ENCODE peak calls at places on chromosome 19, in eight cellular contexts. H is CD8-positive, alpha-beta T cell; V is BE2C; Q is breast epithelium; T is choroid plexus epithelial cell; A is Caco-2; K is mesothelial cell of epicardium; M is NB4. D is an unnamed sample.

GRCh38 chr19:3137139-3137538 is 1.3 kb downstream of the GNA15 start:
- DNase-seq in H (no peak), V (no peak), Q (no peak), T (peak; percentile 20), A (no peak), K (no peak), M (peak; percentile 43), D (no peak)

GRCh38 chr19:2043864-2044708 is 7.0 kb downstream of the MKNK2 start:
- DNase-seq in H (no peak), V (no peak), Q (no peak), T (no peak), A (no peak), K (no peak), M (no peak), D (no peak)

GRCh38 chr19:45558399-45558878 is 26.2 kb downstream of the OPA3 start:
- DNase-seq in H (peak; percentile 72), V (peak; percentile 64), Q (no peak), T (peak; percentile 74), A (peak; percentile 61), K (no peak), M (peak; percentile 75), D (peak; percentile 60)

GRCh38 chr19:39411006-39411831 is 1.2 kb upstream of the PLEKHG2 start:
- DNase-seq in H (peak; percentile 51), V (no peak), Q (no peak), T (peak; percentile 70), A (peak; percentile 83), K (no peak), M (peak; percentile 60), D (no peak)

GRCh38 chr19:41928221-41928683 is at the start of gene ERFL:
- DNase-seq in H (no peak), V (no peak), Q (no peak), T (no peak), A (no peak), K (no peak), M (peak; percentile 28), D (peak; percentile 51)

GRCh38 chr19:9018163-9018875 is 8.1 kb upstream of the MUC16 start:
- DNase-seq in H (no peak), V (no peak), Q (no peak), T (no peak), A (no peak), K (no peak), M (no peak), D (no peak)

GRCh38 chr19:1275976-1276619 is 768 bp downstream of the FAM174C start:
- DNase-seq in H (no peak), V (no peak), Q (no peak), T (no peak), A (no peak), K (no peak), M (no peak), D (no peak)

GRCh38 chr19:45250216-45250831 is 747 bp upstream of the MARK4 start:
- DNase-seq in H (no peak), V (no peak), Q (no peak), T (no peak), A (no peak), K (no peak), M (no peak), D (peak; percentile 25)

GRCh38 chr19:40379446-40380198 is 10.4 kb downstream of the HIPK4 start:
- DNase-seq in H (no peak), V (no peak), Q (no peak), T (no peak), A (no peak), K (no peak), M (no peak), D (no peak)

GRCh38 chr19:18425515-18426415 is 6.6 kb downstream of the SSBP4 start:
- DNase-seq in H (peak; percentile 6), V (peak; percentile 12), Q (no peak), T (peak; percentile 55), A (no peak), K (no peak), M (no peak), D (no peak)

GRCh38 chr19:45404557-45405434 is at the start of gene PPP1R13L:
- DNase-seq in H (peak; percentile 28), V (peak; percentile 53), Q (peak; percentile 96), T (peak; percentile 85), A (peak; percentile 98), K (peak; percentile 65), M (peak; percentile 13), D (peak; percentile 73)

GRCh38 chr19:38736413-38737280 is 7.6 kb downstream of the CAPN12 start:
- DNase-seq in H (peak; percentile 68), V (no peak), Q (peak; percentile 77), T (peak; percentile 39), A (peak; percentile 95), K (no peak), M (peak; percentile 19), D (peak; percentile 70)

GRCh38 chr19:7427944-7428343 is 60.9 kb downstream of the PEX11G start:
- DNase-seq in H (no peak), V (no peak), Q (no peak), T (peak; percentile 59), A (no peak), K (no peak), M (no peak), D (no peak)

GRCh38 chr19:49637865-49638350 is 2.0 kb downstream of the RRAS start:
- DNase-seq in H (no peak), V (peak; percentile 53), Q (peak; percentile 73), T (peak; percentile 72), A (peak; percentile 69), K (no peak), M (peak; percentile 83), D (peak; percentile 36)

GRCh38 chr19:51026554-51026831 is at the start of gene KLK11:
- DNase-seq in H (no peak), V (no peak), Q (no peak), T (no peak), A (no peak), K (no peak), M (no peak), D (no peak)

GRCh38 chr19:7483720-7484201 is 5.1 kb downstream of the PEX11G start:
- DNase-seq in H (no peak), V (peak; percentile 63), Q (no peak), T (no peak), A (no peak), K (no peak), M (peak; percentile 80), D (no peak)

GRCh38 chr19:35558400-35559280 is 4.8 kb downstream of the ATP4A start:
- DNase-seq in H (no peak), V (no peak), Q (no peak), T (no peak), A (no peak), K (no peak), M (no peak), D (no peak)

GRCh38 chr19:572891-573825 is 762 bp downstream of the BSG start:
- DNase-seq in H (no peak), V (no peak), Q (no peak), T (peak; percentile 65), A (no peak), K (peak; percentile 23), M (peak; percentile 33), D (peak; percentile 42)

GRCh38 chr19:2217591-2217990 is 18.5 kb downstream of the PLEKHJ1 start:
- DNase-seq in H (no peak), V (no peak), Q (no peak), T (no peak), A (no peak), K (no peak), M (no peak), D (no peak)

DNA sequence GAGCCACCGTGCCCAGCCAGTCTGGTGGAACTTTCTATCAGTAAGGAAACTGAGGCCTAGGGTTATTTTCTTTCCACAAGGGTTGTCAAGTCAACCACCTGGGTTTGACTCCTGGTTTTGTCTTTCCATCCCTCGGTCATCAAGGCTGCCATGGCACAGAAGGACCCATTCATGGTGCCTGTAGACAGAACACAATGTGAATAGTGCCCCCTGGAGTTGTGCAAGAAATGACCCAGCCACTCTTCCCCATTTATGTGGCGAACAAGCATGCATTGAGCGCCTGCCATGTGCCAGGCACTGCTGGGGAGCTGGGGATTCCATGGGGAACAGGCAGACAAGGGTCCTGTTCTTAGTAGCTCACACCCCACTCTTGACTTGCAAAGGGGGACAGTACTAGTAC is 4.1 kb downstream of the SMARCA4 start:
- DNase-seq in H (no peak), V (no peak), Q (no peak), T (no peak), A (no peak), K (no peak), M (no peak), D (no peak)
- TF ChIP-seq CTCF in H (no peak), V (peak; percentile 30), Q (no peak), T (peak; percentile 11), A (no peak), K (peak; percentile 13), M (no peak), D (no peak)

GRCh38 chr19:43430976-43431375 is 16.3 kb downstream of the TEX101 start:
- DNase-seq in H (no peak), V (no peak), Q (no peak), T (no peak), A (no peak), K (no peak), M (no peak), D (no peak)

GRCh38 chr19:43429395-43429794 is 14.7 kb downstream of the TEX101 start:
- DNase-seq in H (no peak), V (no peak), Q (no peak), T (no peak), A (no peak), K (no peak), M (no peak), D (no peak)

GRCh38 chr19:43432866-43433673 is 18.4 kb downstream of the TEX101 start:
- DNase-seq in H (peak; percentile 76), V (peak; percentile 67), Q (peak; percentile 71), T (peak; percentile 70), A (peak; percentile 69), K (no peak), M (peak; percentile 57), D (peak; percentile 66)

GRCh38 chr19:43433689-43434088 is 19.0 kb downstream of the TEX101 start:
- DNase-seq in H (no peak), V (no peak), Q (no peak), T (no peak), A (no peak), K (no peak), M (no peak), D (no peak)

GRCh38 chr19:43430142-43430710 is 15.5 kb downstream of the TEX101 start:
- DNase-seq in H (peak; percentile 48), V (no peak), Q (no peak), T (no peak), A (no peak), K (no peak), M (no peak), D (no peak)
- TF ChIP-seq CTCF in H (no peak), V (peak; percentile 11), Q (no peak), T (no peak), A (peak; percentile 41), K (no peak), M (peak; percentile 17), D (peak; percentile 13)

GRCh38 chr19:13150187-13150918 is at the start of the genes IER2 and STX10:
- DNase-seq in H (peak; percentile 92), V (peak; percentile 93), Q (peak; percentile 97), T (peak; percentile 98), A (peak; percentile 93), K (peak; percentile 73), M (peak; percentile 94), D (peak; percentile 85)
- TF ChIP-seq CTCF in H (peak; percentile 51), V (peak; percentile 64), Q (peak; percentile 40), T (peak; percentile 55), A (peak; percentile 63), K (no peak), M (no peak), D (peak; percentile 24)

DNA sequence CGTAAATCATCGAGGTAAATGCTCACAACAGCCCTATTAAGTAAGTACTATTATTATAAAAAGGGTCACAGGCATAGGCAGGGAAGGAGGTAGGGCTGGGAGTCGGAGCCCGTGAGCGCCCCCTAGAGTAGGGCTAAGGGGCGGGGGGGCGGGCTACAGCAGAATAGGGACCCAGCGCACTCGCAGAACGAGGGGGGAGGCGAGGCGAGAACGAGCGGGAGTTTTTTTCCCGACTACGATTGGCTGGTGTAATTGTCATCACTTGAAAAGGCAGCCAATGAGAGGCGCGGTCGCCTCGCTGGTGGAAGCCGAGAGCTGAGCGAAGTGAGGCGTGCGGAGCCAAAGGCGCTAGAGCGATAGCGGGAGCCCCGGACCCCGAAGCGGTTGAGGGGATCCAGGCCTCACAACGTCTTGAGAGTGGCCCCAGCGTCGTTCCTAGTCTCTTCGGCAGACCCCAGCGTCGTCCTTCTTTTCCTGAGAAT is 24.2 kb downstream of the KEAP1 start:
- DNase-seq in H (peak; percentile 89), V (peak; percentile 78), Q (peak; percentile 86), T (peak; percentile 94), A (peak; percentile 95), K (no peak), M (peak; percentile 74), D (peak; percentile 78)
- TF ChIP-seq CTCF in H (peak; percentile 74), V (peak; percentile 29), Q (no peak), T (peak; percentile 56), A (peak; percentile 75), K (peak; percentile 32), M (peak; percentile 57), D (peak; percentile 69)

D was measured in nephron progenitor cell.